ENCODE peak calls at places on chromosomes 11 and 22, in nine cellular contexts. U is activated T-cell treated with anti-CD3 and anti-CD28 coated beads for 24 hours, N is NCI-H2029, I is fibroblast of mammary gland, J is hypothalamus, A is fibroblast of the aortic adventitia, E is brain microvascular endothelial cell, Q is H4, B is skeletal muscle cell. Z is an unnamed sample.
A peak's percentile ranks its signal among the peaks of the same experiment; 100 is the strongest.

GRCh38 chr11:109845437-109845836 is 247.8 kb upstream of the ZC3H12C start:
- DNase-seq in U (no peak), N (no peak), I (peak; percentile 46), J (no peak), A (peak; percentile 40), E (no peak), Q (no peak), B (peak; percentile 7), Z (no peak)

GRCh38 chr11:100190395-100190794 is 496.7 kb upstream of the ARHGAP42 start:
- DNase-seq in U (no peak), N (no peak), I (no peak), J (no peak), A (no peak), E (no peak), Q (no peak), B (no peak), Z (no peak)

GRCh38 chr22:33057363-33057995 is 702 bp downstream of the SYN3 start:
- DNase-seq in U (no peak), N (no peak), I (no peak), J (no peak), A (no peak), E (no peak), Q (no peak), B (no peak), Z (no peak)

GRCh38 chr11:44562836-44563460 is 2.5 kb upstream of the CD82 start:
- DNase-seq in U (no peak), N (no peak), I (no peak), J (no peak), A (no peak), E (no peak), Q (no peak), B (no peak), Z (no peak)

GRCh38 chr11:76768091-76769047 is 14.8 kb upstream of the TSKU start:
- DNase-seq in U (no peak), N (peak; percentile 12), I (peak; percentile 20), J (no peak), A (peak; percentile 53), E (no peak), Q (peak; percentile 68), B (no peak), Z (peak; percentile 82)

GRCh38 chr11:111368285-111368560 is 10.9 kb downstream of the POU2AF1 start:
- DNase-seq in U (no peak), N (no peak), I (no peak), J (no peak), A (no peak), E (no peak), Q (no peak), B (no peak), Z (no peak)

GRCh38 chr22:19896665-19897355 is 42.1 kb upstream of the GNB1L start:
- DNase-seq in U (no peak), N (no peak), I (no peak), J (no peak), A (no peak), E (no peak), Q (no peak), B (no peak), Z (peak; percentile 52)

GRCh38 chr11:7522106-7522505 is 8.3 kb downstream of the PPFIBP2 start:
- DNase-seq in U (no peak), N (no peak), I (no peak), J (no peak), A (no peak), E (no peak), Q (no peak), B (no peak), Z (no peak)

GRCh38 chr22:45583504-45583903 is 80.8 kb downstream of the FBLN1 start:
- DNase-seq in U (no peak), N (no peak), I (no peak), J (no peak), A (no peak), E (no peak), Q (no peak), B (no peak), Z (no peak)

GRCh38 chr11:76629853-76630599 is 40.5 kb downstream of the LRRC32 start:
- DNase-seq in U (no peak), N (no peak), I (peak; percentile 40), J (no peak), A (peak; percentile 61), E (no peak), Q (no peak), B (no peak), Z (no peak)

GRCh38 chr11:2271077-2271326 is 614 bp upstream of the ASCL2 start:
- DNase-seq in U (no peak), N (no peak), I (no peak), J (no peak), A (no peak), E (no peak), Q (no peak), B (no peak), Z (no peak)

GRCh38 chr11:74538680-74539079 is 45.2 kb upstream of the LIPT2 start:
- DNase-seq in U (no peak), N (no peak), I (no peak), J (no peak), A (no peak), E (no peak), Q (no peak), B (no peak), Z (no peak)

GRCh38 chr22:47168900-47169800 is 406.7 kb downstream of the TBC1D22A start:
- DNase-seq in U (no peak), N (no peak), I (peak; percentile 20), J (no peak), A (peak; percentile 5), E (no peak), Q (no peak), B (no peak), Z (peak; percentile 84)

GRCh38 chr11:130407978-130408377 is 20.4 kb downstream of the ADAMTS8 start:
- DNase-seq in U (no peak), N (no peak), I (peak; percentile 98), J (no peak), A (peak; percentile 80), E (peak; percentile 71), Q (no peak), B (peak; percentile 64), Z (no peak)

GRCh38 chr11:73636249-73636648 is 10.1 kb upstream of the PLEKHB1 start:
- DNase-seq in U (no peak), N (no peak), I (no peak), J (no peak), A (no peak), E (no peak), Q (no peak), B (no peak), Z (no peak)

GRCh38 chr11:130133716-130134115 is 25.9 kb upstream of the ST14 start:
- DNase-seq in U (no peak), N (no peak), I (no peak), J (no peak), A (no peak), E (no peak), Q (no peak), B (no peak), Z (peak; percentile 10)

GRCh38 chr11:35235944-35236666 is 97.1 kb downstream of the CD44 start:
- DNase-seq in U (peak; percentile 40), N (peak; percentile 39), I (peak; percentile 59), J (no peak), A (peak; percentile 25), E (no peak), Q (peak; percentile 95), B (no peak), Z (no peak)

GRCh38 chr11:107609384-107610218 is 18.7 kb downstream of the ELMOD1 start:
- DNase-seq in U (no peak), N (no peak), I (no peak), J (no peak), A (no peak), E (no peak), Q (no peak), B (no peak), Z (no peak)

GRCh38 chr11:65588199-65589054 is 7.2 kb downstream of the KCNK7 start:
- DNase-seq in U (peak; percentile 63), N (no peak), I (peak; percentile 48), J (no peak), A (peak; percentile 43), E (no peak), Q (no peak), B (no peak), Z (peak; percentile 89)

GRCh38 chr22:20299736-20300136 is 20.1 kb downstream of the DGCR6L start:
- DNase-seq in U (no peak), N (no peak), I (peak; percentile 23), J (no peak), A (no peak), E (no peak), Q (no peak), B (no peak), Z (no peak)

GRCh38 chr11:5291207-5291838 is 10.4 kb downstream of the OR51B4 start:
- DNase-seq in U (no peak), N (no peak), I (peak; percentile 69), J (no peak), A (peak; percentile 57), E (peak; percentile 42), Q (peak; percentile 54), B (no peak), Z (no peak)

GRCh38 chr22:47472636-47473035 is 710.2 kb downstream of the TBC1D22A start:
- DNase-seq in U (no peak), N (no peak), I (no peak), J (no peak), A (no peak), E (no peak), Q (no peak), B (no peak), Z (no peak)

GRCh38 chr11:34052036-34052607 is 591 bp downstream of the CAPRIN1 start:
- DNase-seq in U (peak; percentile 86), N (peak; percentile 66), I (peak; percentile 83), J (peak; percentile 63), A (peak; percentile 76), E (peak; percentile 82), Q (peak; percentile 90), B (peak; percentile 63), Z (peak; percentile 95)

GRCh38 chr11:70597751-70598377 is 199.5 kb downstream of the CTTN start:
- DNase-seq in U (no peak), N (no peak), I (no peak), J (no peak), A (no peak), E (no peak), Q (no peak), B (no peak), Z (no peak)

GRCh38 chr11:122714021-122714420 is 58.5 kb downstream of the UBASH3B start:
- DNase-seq in U (no peak), N (no peak), I (no peak), J (no peak), A (no peak), E (no peak), Q (no peak), B (no peak), Z (no peak)

GRCh38 chr11:123561046-123561781 is 93.2 kb downstream of the SCN3B start:
- DNase-seq in U (no peak), N (peak; percentile 50), I (peak; percentile 7), J (no peak), A (peak; percentile 32), E (peak; percentile 32), Q (no peak), B (no peak), Z (peak; percentile 87)

GRCh38 chr22:38266120-38266519 is 6.7 kb downstream of the TMEM184B start:
- DNase-seq in U (no peak), N (no peak), I (no peak), J (no peak), A (peak; percentile 60), E (no peak), Q (no peak), B (no peak), Z (no peak)

GRCh38 chr22:43186272-43187170 is at the start of gene TTLL12:
- DNase-seq in U (peak; percentile 31), N (peak; percentile 17), I (no peak), J (no peak), A (peak; percentile 30), E (peak; percentile 7), Q (no peak), B (no peak), Z (peak; percentile 85)

GRCh38 chr11:106172389-106172991 is 95.0 kb downstream of the AASDHPPT start:
- DNase-seq in U (no peak), N (no peak), I (peak; percentile 8), J (no peak), A (no peak), E (no peak), Q (no peak), B (no peak), Z (no peak)

Z was measured in endodermal cell.